ENCODE peak calls at places on chromosomes 7 and 10, in four cellular contexts. N, D, J and A are unnamed samples. For H3K4me1, the result is how much of the 10 kb centered on the place peaks cover.

GRCh38 chr7:84393776-84394175 is 199.2 kb upstream of the SEMA3A start:
- DNase-seq in N (no peak), J (no peak), D (peak), A (no peak)

GRCh38 chr7:20785211-20786048 is 1.3 kb downstream of the SP8 start:
- DNase-seq in J (no peak), D (no peak), N (no peak), A (no peak)

GRCh38 chr7:115038158-115038557 is 116.3 kb downstream of the MDFIC start:
- DNase-seq in N (no peak), D (no peak), J (no peak), A (no peak)

GRCh38 chr10:42878821-42879195 is 96.2 kb downstream of the BMS1 start:
- DNase-seq in J (no peak), N (no peak), D (no peak), A (no peak)

GRCh38 chr10:72379776-72380175 is 25.1 kb upstream of the DNAJB12 start:
- DNase-seq in N (no peak), D (peak), J (no peak), A (no peak)

GRCh38 chr7:115973381-115973780 is 57.2 kb downstream of the TFEC start:
- DNase-seq in D (no peak), J (no peak), N (no peak), A (no peak)

GRCh38 chr7:47720141-47720906 is 138.4 kb upstream of the TNS3 start:
- DNase-seq in N (peak), J (peak), D (peak), A (no peak)

GRCh38 chr7:38673795-38674194 is 42.6 kb upstream of the AMPH start:
- DNase-seq in D (peak), J (no peak), N (no peak), A (no peak)

GRCh38 chr10:34880817-34881216 is 65.7 kb upstream of the PARD3 start:
- DNase-seq in N (no peak), D (no peak), J (no peak), A (no peak)

GRCh38 chr10:71074176-71074755 is 138.1 kb upstream of the UNC5B start:
- DNase-seq in J (no peak), D (no peak), N (no peak), A (no peak)

GRCh38 chr7:47758546-47758945 is 176.6 kb upstream of the TNS3 start:
- DNase-seq in D (peak), J (no peak), N (no peak), A (no peak)

GRCh38 chr7:31962246-31962645 is 108.0 kb downstream of the PDE1C start:
- DNase-seq in D (peak), J (no peak), N (no peak), A (no peak)

GRCh38 chr7:76507723-76508406 is 2.5 kb upstream of the UPK3B start:
- DNase-seq in D (no peak), J (no peak), N (no peak), A (peak)

GRCh38 chr10:11773777-11774441 is 31.7 kb downstream of the ECHDC3 start:
- DNase-seq in N (no peak), J (no peak), D (no peak), A (no peak)
- H3K4me1 ChIP-seq in N (under half), J (under half), D (under half), A (under half)

GRCh38 chr7:148535227-148535626 is 55.3 kb upstream of the C7orf33 start:
- DNase-seq in J (no peak), N (no peak), D (no peak), A (no peak)
- H3K4me3 ChIP-seq in J (no peak), N (no peak), D (no peak), A (no peak)

GRCh38 chr10:116269612-116270011 is 3.4 kb downstream of the GFRA1 start:
- DNase-seq in N (no peak), J (peak), D (no peak), A (no peak)

GRCh38 chr10:116274141-116274861 is 1.3 kb upstream of the GFRA1 start:
- DNase-seq in D (no peak), J (peak), N (no peak), A (no peak)

GRCh38 chr10:116270691-116271592 is 2.1 kb downstream of the GFRA1 start:
- DNase-seq in N (no peak), D (peak), J (peak), A (no peak)

GRCh38 chr10:116271593-116272496 is 1.2 kb downstream of the GFRA1 start:
- DNase-seq in J (peak), D (peak), N (no peak), A (no peak)

GRCh38 chr10:116272497-116273221 is at the start of gene GFRA1:
- DNase-seq in J (peak), D (peak), N (peak), A (no peak)
- TF ChIP-seq CTCF in J (no peak), D (peak), N (no peak), A (no peak)

GRCh38 chr7:105003275-105003674 is 10.7 kb upstream of the KMT2E start:
- DNase-seq in N (no peak), D (peak), J (peak), A (peak)
- H3K4me1 ChIP-seq in N (half or more), D (under half), J (under half), A (under half)

GRCh38 chr10:51246156-51246555 is 171.9 kb downstream of the PRKG1 start:
- DNase-seq in D (no peak), J (no peak), N (no peak), A (no peak)

GRCh38 chr10:51238987-51239386 is 164.7 kb downstream of the PRKG1 start:
- DNase-seq in D (no peak), J (no peak), N (no peak), A (no peak)

GRCh38 chr10:51244739-51245138 is 170.5 kb downstream of the PRKG1 start:
- DNase-seq in J (no peak), D (peak), N (no peak), A (no peak)

GRCh38 chr10:51242393-51242792 is 168.1 kb downstream of the PRKG1 start:
- DNase-seq in N (no peak), J (no peak), D (no peak), A (no peak)

GRCh38 chr10:51244308-51244707 is 170.0 kb downstream of the PRKG1 start:
- DNase-seq in D (no peak), N (no peak), J (no peak), A (no peak)
- H3K4me3 ChIP-seq in D (no peak), N (no peak), J (no peak), A (no peak)

GRCh38 chr7:121000091-121000983 is 11.8 kb downstream of the CPED1 start:
- DNase-seq in D (peak), N (no peak), J (no peak), A (no peak)
- TF ChIP-seq CTCF in D (no peak), N (no peak), J (no peak), A (no peak)

DNA sequence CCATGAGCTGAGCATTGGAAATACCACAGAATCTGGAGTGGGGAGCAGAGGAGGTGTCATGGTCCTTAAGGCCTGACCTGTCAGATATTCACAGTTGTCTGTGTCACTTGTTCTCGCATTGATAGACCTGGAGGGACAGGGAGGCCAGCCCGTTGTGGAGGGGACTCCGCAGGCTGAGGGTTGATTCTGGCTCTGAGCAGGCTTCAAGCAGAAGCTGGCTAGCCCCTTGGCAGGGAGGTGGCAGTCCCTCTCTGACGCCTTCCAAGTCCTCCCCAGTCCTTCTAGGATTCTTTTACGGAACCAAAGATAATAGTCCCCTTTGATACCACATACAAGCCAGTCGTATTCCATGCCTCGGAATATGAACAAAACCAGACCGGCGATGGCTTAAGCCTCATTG is 65.4 kb downstream of the GRK5 start:
- DNase-seq in D (no peak), J (no peak), N (no peak), A (no peak)
- H3K4me1 ChIP-seq in D (under half), J (under half), N (half or more), A (under half)

GRCh38 chr10:77533887-77534278 is 103.7 kb downstream of the KCNMA1 start:
- DNase-seq in N (no peak), J (no peak), D (no peak), A (no peak)

GRCh38 chr10:77531441-77532001 is 106.1 kb downstream of the KCNMA1 start:
- DNase-seq in J (no peak), D (peak), N (no peak), A (no peak)

GRCh38 chr10:77530011-77530410 is 107.6 kb downstream of the KCNMA1 start:
- DNase-seq in J (no peak), N (no peak), D (no peak), A (no peak)

GRCh38 chr10:77533156-77533886 is 104.3 kb downstream of the KCNMA1 start:
- DNase-seq in J (no peak), N (no peak), D (no peak), A (no peak)

DNA sequence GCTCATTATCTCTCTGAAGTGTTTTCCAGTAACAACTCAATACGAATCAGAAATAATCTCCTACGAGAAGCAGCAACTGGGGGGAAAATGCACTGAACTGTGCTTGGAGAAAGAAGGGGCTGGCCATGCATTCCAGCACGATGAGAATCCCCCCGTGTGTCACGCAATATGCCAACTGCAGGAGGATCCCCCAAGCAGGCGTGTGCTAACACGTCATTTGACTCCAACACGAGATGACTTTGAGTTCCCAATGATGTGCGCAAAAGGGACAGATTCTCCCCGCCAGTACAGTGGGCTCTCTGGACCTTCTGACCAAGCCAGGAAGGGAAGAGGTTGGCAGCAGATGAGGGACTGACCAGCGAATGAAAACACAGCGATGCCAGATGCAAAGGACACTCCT is 105.5 kb downstream of the KCNMA1 start:
- DNase-seq in J (no peak), D (peak), N (no peak), A (no peak)
- H3K4me3 ChIP-seq in J (no peak), D (no peak), N (no peak), A (no peak)

GRCh38 chr7:95686109-95686508 is 86.2 kb upstream of the DYNC1I1 start:
- DNase-seq in J (peak), N (peak), D (peak), A (peak)
- TF ChIP-seq CTCF in J (peak), N (peak), D (peak), A (peak)